ENCODE peak calls at places on chromosomes 7 and 10, in five cellular contexts. E is A549, C is K562, S is H1, Q is HepG2. A is an unnamed sample.

GRCh38 chr10:85420501-85421191 is 945.9 kb downstream of the GRID1 start:
- DNase-seq in E (no peak), C (no peak), S (peak), Q (no peak), A (no peak)

GRCh38 chr7:39310699-39311098 is 255.5 kb upstream of the YAE1 start:
- DNase-seq in E (no peak), S (no peak), Q (no peak), C (no peak), A (no peak)

GRCh38 chr10:127945335-127945734 is 38.4 kb downstream of the PTPRE start:
- DNase-seq in S (no peak), C (no peak), E (no peak), Q (no peak), A (no peak)

GRCh38 chr7:139341776-139342244 is 673 bp downstream of the FMC1 start:
- DNase-seq in E (peak), S (no peak), C (no peak), Q (no peak), A (no peak)

GRCh38 chr10:44925224-44925623 is 14.1 kb downstream of the TMEM72 start:
- DNase-seq in S (peak), E (no peak), C (peak), Q (peak), A (no peak)

GRCh38 chr7:99473315-99473596 is 566 bp downstream of the ZNF789 start:
- DNase-seq in C (peak), S (no peak), E (peak), Q (peak), A (peak)

GRCh38 chr7:33979807-33980355 is 74.5 kb downstream of the BMPER start:
- DNase-seq in C (no peak), Q (peak), E (peak), S (no peak), A (no peak)

GRCh38 chr10:96493871-96494525 is 19.7 kb downstream of the TLL2 start:
- DNase-seq in S (no peak), E (no peak), C (no peak), Q (no peak), A (no peak)

GRCh38 chr7:35758421-35758820 is 42.4 kb upstream of the SEPTIN7 start:
- DNase-seq in C (peak), S (no peak), E (peak), Q (peak), A (no peak)

GRCh38 chr7:116122972-116123595 is 87.3 kb upstream of the TES start:
- DNase-seq in E (peak), Q (peak), C (no peak), S (no peak), A (no peak)

GRCh38 chr7:124723012-124723411 is 42.6 kb downstream of the GPR37 start:
- DNase-seq in S (no peak), C (no peak), Q (peak), E (peak), A (no peak)

GRCh38 chr10:98299341-98299740 is 31.3 kb upstream of the LOXL4 start:
- DNase-seq in S (peak), Q (no peak), E (no peak), C (peak), A (no peak)

GRCh38 chr10:94407668-94408067 is 5.3 kb downstream of the TBC1D12 start:
- DNase-seq in C (no peak), S (no peak), E (no peak), Q (peak), A (no peak)

GRCh38 chr10:94403034-94403822 is 887 bp downstream of the TBC1D12 start:
- DNase-seq in Q (peak), E (peak), S (peak), C (peak), A (peak)

GRCh38 chr10:94402204-94403033 is at the start of gene TBC1D12:
- DNase-seq in Q (peak), C (peak), S (peak), E (peak), A (peak)

GRCh38 chr10:94405406-94405805 is 3.1 kb downstream of the TBC1D12 start:
- DNase-seq in Q (no peak), C (peak), S (no peak), E (no peak), A (no peak)

DNA sequence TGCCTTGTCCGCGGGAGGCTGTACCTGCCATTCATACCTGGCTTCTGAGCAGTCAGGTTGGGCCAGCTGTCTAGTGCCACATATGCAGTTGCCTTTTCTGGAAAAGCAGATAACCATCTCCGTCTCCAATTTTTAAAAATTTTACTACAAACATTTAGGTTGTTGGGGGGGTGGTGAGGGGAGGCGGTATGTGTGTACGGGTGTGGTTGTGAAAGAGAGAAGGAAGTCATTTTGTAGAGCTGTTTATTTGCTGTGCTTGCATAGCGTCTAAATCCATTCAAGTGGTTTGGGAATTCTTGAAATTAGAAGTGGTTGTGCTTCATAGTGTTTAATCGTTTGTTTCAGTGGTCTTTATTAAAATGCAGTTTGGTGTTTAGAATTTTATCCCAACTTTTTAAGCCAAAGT is 1.5 kb downstream of the TBC1D12 start:
- DNase-seq in S (no peak), C (peak), Q (no peak), E (no peak), A (no peak)
- TF ChIP-seq KDM1A in S (no peak), C (no peak), Q (no peak), E (no peak), A (no peak)

DNA sequence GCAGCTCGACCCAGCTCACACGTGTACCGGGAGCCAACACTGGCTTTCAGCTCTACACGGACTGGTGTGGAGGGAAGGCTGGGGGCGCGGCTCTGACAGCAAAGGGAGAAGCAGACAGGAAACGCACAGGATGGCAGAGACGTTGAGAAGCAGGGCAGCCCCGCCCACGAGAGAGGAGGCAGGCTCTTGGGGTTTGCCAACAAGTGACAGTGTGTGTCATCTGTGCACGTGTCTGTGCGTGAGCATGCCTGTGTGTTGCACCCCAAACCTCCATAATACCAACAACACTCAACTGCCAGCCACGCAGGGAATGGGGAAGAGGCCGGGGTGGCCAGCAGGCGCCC is 64.4 kb upstream of the PDGFA start:
- DNase-seq in E (no peak), C (no peak), Q (no peak), S (no peak), A (no peak)
- TF ChIP-seq KDM1A in E (no peak), C (no peak), Q (no peak), S (no peak), A (no peak)

GRCh38 chr10:84193327-84193726 is 1.0 kb upstream of the CDHR1 start:
- DNase-seq in E (no peak), S (no peak), C (no peak), Q (no peak), A (no peak)

GRCh38 chr10:84195044-84195830 is 900 bp downstream of the CDHR1 start:
- DNase-seq in C (no peak), Q (no peak), E (no peak), S (no peak), A (no peak)

GRCh38 chr10:84196083-84196482 is 1.7 kb downstream of the CDHR1 start:
- DNase-seq in S (no peak), Q (peak), C (no peak), E (peak), A (no peak)

GRCh38 chr10:84193846-84194423 is 402 bp upstream of the CDHR1 start:
- DNase-seq in E (no peak), S (no peak), Q (no peak), C (no peak), A (no peak)

DNA sequence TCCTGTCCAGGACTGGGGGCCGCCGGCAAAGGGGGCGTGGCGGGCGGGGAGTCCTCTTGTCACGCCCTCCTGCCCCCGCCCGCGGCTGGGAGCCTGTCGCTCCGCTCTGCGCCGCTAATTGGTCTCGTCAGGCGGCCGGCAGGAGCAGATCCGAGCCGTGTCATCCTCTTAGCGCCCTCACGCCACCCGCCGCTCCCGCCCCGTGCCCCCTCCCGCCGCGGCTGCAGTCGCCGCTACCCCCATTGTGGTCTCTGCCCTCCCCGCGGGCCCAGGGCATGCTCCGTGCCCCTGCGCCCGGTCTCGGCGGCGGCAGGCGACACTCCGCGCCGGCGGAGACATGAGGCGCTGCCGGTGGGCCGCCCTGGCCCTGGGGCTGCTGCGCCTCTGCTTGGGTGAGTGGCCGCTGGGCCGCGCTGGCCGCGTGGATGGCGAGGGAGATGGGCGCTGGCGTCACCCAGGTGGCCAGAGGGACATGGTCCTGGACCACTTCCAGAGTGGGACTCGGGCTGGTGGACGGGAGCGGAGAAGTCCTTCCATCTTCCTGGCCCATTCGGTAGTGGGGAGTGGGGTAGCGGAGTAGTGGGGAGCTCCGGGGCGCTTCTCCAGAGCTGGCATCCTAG is at the start of gene CDHR1:
- DNase-seq in C (peak), E (peak), Q (no peak), S (peak), A (no peak)
- TF ChIP-seq KDM1A in C (no peak), E (no peak), Q (no peak), S (no peak), A (no peak)

GRCh38 chr7:84368122-84368521 is 173.5 kb upstream of the SEMA3A start:
- DNase-seq in Q (no peak), E (no peak), C (no peak), S (no peak), A (no peak)
- TF ChIP-seq KDM1A in Q (no peak), E (no peak), C (no peak), S (no peak), A (no peak)

GRCh38 chr10:70232859-70233108 is 445 bp downstream of the PPA1 start:
- DNase-seq in S (no peak), C (no peak), E (no peak), Q (no peak), A (no peak)

GRCh38 chr10:70233939-70234300 is 691 bp upstream of the PPA1 start:
- DNase-seq in S (no peak), E (peak), C (peak), Q (no peak), A (no peak)

GRCh38 chr10:70233109-70233938 is at the start of gene PPA1:
- DNase-seq in S (peak), E (peak), C (peak), Q (peak), A (peak)

GRCh38 chr10:70234668-70235447 is 1.6 kb upstream of the PPA1 start:
- DNase-seq in E (no peak), Q (no peak), S (no peak), C (no peak), A (no peak)

GRCh38 chr10:70232155-70232858 is 922 bp downstream of the PPA1 start:
- DNase-seq in S (peak), Q (peak), E (peak), C (peak), A (no peak)
- TF ChIP-seq KDM1A in S (no peak), Q (no peak), E (no peak), C (no peak), A (no peak)

DNA sequence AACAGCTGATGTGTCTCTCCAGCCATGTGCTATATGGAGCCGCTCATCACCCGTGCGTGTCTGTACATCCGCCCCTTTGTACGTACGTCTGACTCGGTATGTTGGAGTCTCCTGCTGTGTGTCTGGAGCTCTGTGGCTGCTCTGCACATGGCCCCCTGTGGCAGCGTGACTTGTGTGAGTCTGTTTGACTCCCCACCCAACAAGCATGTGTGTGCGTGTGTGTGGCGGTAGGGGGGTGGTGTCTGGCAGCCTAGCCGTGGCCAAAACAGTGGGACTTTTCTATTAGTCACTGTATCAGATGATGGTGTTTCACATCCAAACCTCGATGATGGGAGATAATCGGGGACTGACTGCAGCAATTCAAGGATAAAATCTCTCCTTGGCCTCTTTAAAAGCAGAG is 94.1 kb downstream of the COL13A1 start:
- DNase-seq in E (no peak), Q (no peak), S (no peak), C (no peak), A (no peak)
- TF ChIP-seq KDM1A in E (no peak), Q (no peak), S (no peak), C (no peak), A (no peak)

DNA sequence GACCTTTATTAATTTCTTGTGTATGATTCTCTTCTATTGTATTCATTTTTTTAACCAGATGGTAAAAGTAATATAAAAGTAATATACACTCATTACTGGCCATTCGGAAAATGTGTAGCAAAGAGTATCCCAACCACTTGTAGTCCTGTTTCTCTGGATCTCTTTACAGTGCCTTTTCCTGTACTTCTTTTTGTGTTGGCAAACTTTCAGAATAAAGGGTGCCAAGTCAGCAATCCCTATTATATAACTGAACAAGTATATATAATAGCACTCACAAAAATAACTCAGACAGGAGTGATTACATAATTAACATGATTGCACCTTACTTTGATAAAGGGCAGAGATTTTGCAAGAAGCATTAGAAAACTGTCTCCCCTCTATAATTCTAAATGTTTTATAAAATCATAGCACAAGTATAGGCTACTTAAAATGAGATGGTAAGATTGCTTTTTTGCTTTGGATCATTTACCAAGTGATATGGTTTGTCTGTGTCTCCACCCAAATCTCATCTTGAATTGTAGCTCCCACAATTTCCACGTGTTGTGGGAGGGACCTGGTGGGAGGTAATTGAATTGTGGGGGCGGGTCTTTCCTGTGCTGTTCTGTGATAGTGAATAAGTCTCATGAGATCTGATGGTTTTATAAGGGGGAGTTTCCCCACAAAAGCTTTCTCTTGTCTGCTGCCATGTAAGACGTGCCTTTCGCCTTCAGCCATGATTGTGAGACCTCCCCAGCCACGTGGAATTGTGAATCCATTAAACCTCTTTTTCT is 41.5 kb upstream of the EPC1 start:
- DNase-seq in S (no peak), E (no peak), Q (no peak), C (no peak), A (no peak)
- TF ChIP-seq KDM1A in S (no peak), E (no peak), Q (no peak), C (no peak), A (no peak)

GRCh38 chr10:70804424-70804814 is 11.3 kb upstream of the SGPL1 start:
- DNase-seq in C (no peak), E (no peak), Q (peak), S (no peak), A (no peak)
- TF ChIP-seq KDM1A in C (no peak), E (no peak), Q (no peak), S (no peak), A (no peak)

GRCh38 chr10:88642991-88643390 is 21.3 kb upstream of the LIPF start:
- DNase-seq in S (no peak), E (no peak), Q (no peak), C (no peak), A (no peak)
- TF ChIP-seq KDM1A in S (no peak), E (no peak), Q (no peak), C (no peak), A (no peak)

DNA sequence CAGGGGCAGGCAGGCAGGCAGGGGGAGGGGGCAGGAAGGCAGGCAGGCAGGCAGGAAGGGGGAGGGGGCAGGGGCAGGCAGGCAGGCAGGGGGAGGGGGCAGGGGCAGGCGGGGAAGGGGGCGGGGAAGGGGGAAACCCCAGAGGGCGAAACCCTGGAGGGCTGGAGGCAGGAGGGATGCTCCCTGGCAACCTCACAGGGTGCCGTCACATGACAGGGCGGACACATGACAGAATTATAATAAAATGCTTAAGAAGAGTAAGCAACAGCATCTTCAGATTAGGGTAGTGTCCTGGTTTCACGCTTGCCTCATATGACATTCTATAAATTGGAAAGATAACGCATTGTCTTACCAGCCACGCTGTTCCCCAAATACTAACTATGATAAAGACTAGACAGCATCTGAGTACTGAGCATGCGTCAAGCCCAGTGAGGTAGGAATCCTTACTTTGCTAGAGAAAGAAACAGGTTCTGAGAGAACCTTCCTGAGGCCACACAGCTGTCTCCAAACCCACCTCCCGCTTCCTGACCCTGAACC is 131.6 kb downstream of the DIP2C start:
- DNase-seq in E (no peak), Q (no peak), S (no peak), C (no peak), A (no peak)
- TF ChIP-seq KDM1A in E (no peak), Q (no peak), S (no peak), C (no peak), A (no peak)

A was measured in GM12878.